ENCODE peak calls at places on chromosomes 6 and 20, in six cellular contexts. N, Y, B, W, O and T are unnamed samples.

GRCh38 chr6:72525821-72526550 is 95.9 kb upstream of the KCNQ5 start:
- DNase-seq in N (no peak), B (no peak), Y (no peak), O (no peak), W (no peak), T (no peak)

GRCh38 chr6:10030942-10031537 is 383.8 kb downstream of the TFAP2A start:
- DNase-seq in N (no peak), W (no peak), O (peak; percentile 61), B (no peak), Y (no peak), T (no peak)

GRCh38 chr6:56954389-56955170 is at the start of gene BEND6:
- DNase-seq in Y (no peak), B (peak; percentile 24), N (peak; percentile 42), W (peak; percentile 78), O (peak; percentile 86), T (peak; percentile 53)

GRCh38 chr20:10209091-10209490 is 9.5 kb upstream of the SNAP25 start:
- DNase-seq in B (no peak), Y (no peak), W (no peak), O (no peak), N (no peak), T (no peak)

GRCh38 chr6:118940770-118941169 is 5.8 kb upstream of the MCM9 start:
- DNase-seq in N (no peak), Y (no peak), W (no peak), O (no peak), B (no peak), T (no peak)

GRCh38 chr6:118768904-118769325 is 117.5 kb upstream of the CEP85L start:
- DNase-seq in O (peak; percentile 7), B (no peak), N (no peak), Y (no peak), W (no peak), T (no peak)

GRCh38 chr6:19492631-19493030 is 344.5 kb upstream of the ID4 start:
- DNase-seq in O (no peak), N (no peak), Y (no peak), B (no peak), W (no peak), T (no peak)

GRCh38 chr6:4488389-4488788 is 287.8 kb upstream of the CDYL start:
- DNase-seq in N (no peak), Y (no peak), B (no peak), O (no peak), W (no peak), T (no peak)

GRCh38 chr6:4607026-4607704 is 169.0 kb upstream of the CDYL start:
- DNase-seq in B (no peak), O (no peak), W (peak; percentile 70), N (no peak), Y (no peak), T (peak; percentile 51)

GRCh38 chr20:32797160-32797468 is 22.6 kb upstream of the MAPRE1 start:
- DNase-seq in W (no peak), N (no peak), B (no peak), Y (no peak), O (no peak), T (no peak)

GRCh38 chr6:168332020-168332419 is 12.4 kb upstream of the DACT2 start:
- DNase-seq in N (no peak), O (peak; percentile 68), W (no peak), Y (no peak), B (no peak), T (no peak)

GRCh38 chr6:40809627-40810026 is 222.5 kb upstream of the LRFN2 start:
- DNase-seq in Y (no peak), N (no peak), O (no peak), W (no peak), B (no peak), T (no peak)

GRCh38 chr6:136757150-136757549 is 35.1 kb downstream of the MAP3K5 start:
- DNase-seq in Y (no peak), W (peak; percentile 70), O (no peak), N (no peak), B (no peak), T (no peak)

GRCh38 chr6:26205625-26206574 is 118.7 kb downstream of the HFE start:
- DNase-seq in O (no peak), Y (no peak), N (no peak), B (no peak), W (peak; percentile 92), T (peak; percentile 52)

GRCh38 chr6:13375360-13375878 is 47.1 kb upstream of the TBC1D7 start:
- DNase-seq in W (no peak), Y (no peak), B (no peak), N (no peak), O (no peak), T (no peak)

GRCh38 chr6:131640100-131640499 is 3.0 kb downstream of the ENPP3 start:
- DNase-seq in W (no peak), Y (no peak), O (no peak), N (no peak), B (no peak), T (no peak)

GRCh38 chr6:131631625-131632284 is 3.7 kb upstream of the MED23 start:
- DNase-seq in O (no peak), N (no peak), B (no peak), Y (no peak), W (no peak), T (no peak)

GRCh38 chr6:131638013-131638412 is 911 bp downstream of the ENPP3 start:
- DNase-seq in W (no peak), Y (no peak), O (no peak), N (no peak), B (no peak), T (no peak)

GRCh38 chr6:131636880-131637792 is at the start of gene ENPP3:
- DNase-seq in Y (no peak), O (no peak), N (no peak), B (no peak), W (peak; percentile 12), T (no peak)

DNA sequence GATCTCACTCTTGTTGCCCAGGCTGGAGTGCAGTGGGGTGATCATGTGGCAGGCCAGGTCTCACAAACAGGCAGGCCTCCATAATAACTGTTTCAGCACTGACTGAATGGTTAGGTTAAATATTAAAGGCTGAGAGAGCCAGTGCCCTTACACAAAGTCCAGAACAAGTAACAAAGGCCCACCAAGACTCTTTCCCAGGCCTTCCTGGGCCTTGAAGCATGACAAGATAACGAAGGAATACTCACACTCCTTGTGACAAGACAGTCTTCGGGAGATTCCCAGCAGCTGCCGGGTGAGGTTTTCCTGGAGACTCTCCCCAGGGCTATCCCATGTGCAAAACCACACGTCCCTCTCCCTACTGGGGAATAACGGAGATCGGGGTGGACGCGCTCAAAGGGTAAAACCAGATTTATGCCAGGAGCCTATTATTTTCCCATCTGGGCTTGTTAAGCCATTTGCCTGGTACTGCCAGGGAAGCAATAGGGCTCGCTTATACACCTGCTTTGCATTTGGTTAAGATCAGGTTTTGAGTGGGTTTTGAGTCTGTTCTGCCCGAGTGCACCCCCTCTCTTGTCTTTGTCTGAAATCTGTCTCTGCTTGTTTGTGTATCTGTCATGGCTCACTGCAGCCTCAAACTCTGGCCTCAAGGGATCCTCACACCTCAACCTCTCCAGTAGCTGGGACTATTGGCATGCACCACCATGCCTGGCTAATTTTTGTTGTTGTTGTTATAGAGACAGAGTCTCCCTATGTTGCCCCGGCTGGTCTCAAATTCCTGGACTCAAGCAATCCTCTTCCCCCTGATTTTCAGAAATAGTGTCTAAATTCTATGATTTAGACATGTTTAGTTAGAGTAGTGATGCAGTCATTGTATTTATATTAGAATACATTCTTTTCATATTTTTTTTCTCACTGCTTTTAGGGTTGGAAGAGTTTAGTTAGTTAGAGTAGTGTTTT is 1.4 kb upstream of the ENPP3 start:
- DNase-seq in W (no peak), B (no peak), N (no peak), O (no peak), Y (no peak), T (no peak)
- TF ChIP-seq CTCF in W (no peak), B (no peak), N (no peak), O (no peak), Y (no peak), T (no peak)

GRCh38 chr6:148932208-148932607 is 185.4 kb downstream of the UST start:
- DNase-seq in W (no peak), B (no peak), Y (no peak), N (no peak), O (no peak), T (no peak)

GRCh38 chr6:148934956-148935355 is 188.1 kb downstream of the UST start:
- DNase-seq in Y (no peak), N (no peak), B (no peak), O (no peak), W (peak; percentile 59), T (no peak)

GRCh38 chr6:148934534-148934933 is 187.7 kb downstream of the UST start:
- DNase-seq in N (peak; percentile 40), W (peak; percentile 69), O (no peak), Y (no peak), B (no peak), T (no peak)

GRCh38 chr6:148932731-148933130 is 185.9 kb downstream of the UST start:
- DNase-seq in B (no peak), O (no peak), W (peak; percentile 66), N (no peak), Y (no peak), T (no peak)

DNA sequence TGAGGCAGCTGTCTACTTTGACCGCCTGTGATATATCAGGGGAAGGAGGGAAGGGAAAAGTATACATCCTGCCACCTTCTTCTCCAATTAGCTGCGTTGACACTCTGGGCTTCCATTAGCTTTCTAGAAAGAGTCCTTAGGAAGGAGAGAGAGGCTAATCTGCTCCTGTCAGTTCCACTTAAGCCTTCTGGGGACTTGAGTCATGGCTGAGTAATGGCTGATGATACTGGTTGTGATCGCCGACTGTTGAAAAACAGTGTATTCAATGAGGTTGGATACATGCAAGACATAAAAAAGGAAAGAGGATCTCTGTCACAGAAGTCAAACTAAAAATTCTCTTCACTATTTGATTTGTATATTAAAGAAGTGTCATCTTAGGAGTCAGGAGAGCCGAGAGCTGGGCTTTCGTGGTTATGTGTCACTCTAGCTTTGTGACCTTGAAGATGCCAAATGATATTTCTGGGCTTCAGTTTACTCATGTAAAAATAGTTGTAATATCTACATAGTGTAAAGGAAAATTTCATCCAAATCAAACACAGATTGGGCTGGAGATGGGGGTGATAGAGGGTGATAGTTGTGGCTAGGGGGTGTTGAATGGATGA is 189.0 kb downstream of the UST start:
- DNase-seq in Y (no peak), N (no peak), B (no peak), W (peak; percentile 79), O (peak; percentile 14), T (no peak)
- TF ChIP-seq CTCF in Y (no peak), N (no peak), B (no peak), W (no peak), O (no peak), T (no peak)

GRCh38 chr20:1440024-1440423 is 26.6 kb downstream of the NSFL1C start:
- DNase-seq in W (peak; percentile 32), Y (no peak), N (no peak), O (peak; percentile 60), B (no peak), T (peak; percentile 40)
- TF ChIP-seq CTCF in W (peak; percentile 41), Y (no peak), N (no peak), O (peak; percentile 49), B (no peak), T (no peak)

GRCh38 chr20:36817496-36817895 is 43.9 kb upstream of the DSN1 start:
- DNase-seq in O (no peak), B (no peak), Y (no peak), W (no peak), N (no peak), T (no peak)

GRCh38 chr20:36818185-36818584 is 44.6 kb upstream of the DSN1 start:
- DNase-seq in Y (no peak), O (no peak), W (no peak), B (no peak), N (no peak), T (no peak)

GRCh38 chr20:36813784-36814136 is 40.2 kb upstream of the DSN1 start:
- DNase-seq in W (no peak), B (no peak), N (no peak), O (no peak), Y (no peak), T (no peak)

GRCh38 chr20:36812601-36813000 is 39.0 kb upstream of the DSN1 start:
- DNase-seq in Y (no peak), N (no peak), W (no peak), B (no peak), O (no peak), T (no peak)

GRCh38 chr20:36815454-36816091 is 42.0 kb upstream of the DSN1 start:
- DNase-seq in W (no peak), Y (no peak), B (no peak), O (no peak), N (no peak), T (no peak)
- TF ChIP-seq CTCF in W (no peak), Y (no peak), B (no peak), O (no peak), N (no peak), T (no peak)